ENCODE peak calls at places on chromosomes 2 and 18, in seven cellular contexts. One of them, this sample, is unnamed.

GRCh38 chr2:100581265-100581612 is 18.4 kb downstream of the PDCL3 start:
- DNase-seq in MM.1S: no peak
- DNase-seq in spleen: no peak
- DNase-seq in CD8-positive, alpha-beta T cell: no peak
- DNase-seq in heart left ventricle: no peak
- DNase-seq in heart right ventricle: no peak
- DNase-seq in endodermal cell: no peak
- DNase-seq in this sample: no peak

GRCh38 chr18:6607348-6607747 is 122.2 kb upstream of the ARHGAP28 start:
- DNase-seq in MM.1S: no peak
- DNase-seq in spleen: no peak
- DNase-seq in CD8-positive, alpha-beta T cell: no peak
- DNase-seq in heart left ventricle: no peak
- DNase-seq in heart right ventricle: no peak
- DNase-seq in endodermal cell: no peak
- DNase-seq in this sample: no peak

GRCh38 chr2:24919100-24919976 is 699 bp downstream of the ADCY3 start:
- DNase-seq in MM.1S: peak; percentile 85
- DNase-seq in spleen: peak; percentile 76
- DNase-seq in CD8-positive, alpha-beta T cell: peak; percentile 77
- DNase-seq in heart left ventricle: no peak
- DNase-seq in heart right ventricle: no peak
- DNase-seq in endodermal cell: peak; percentile 71
- DNase-seq in this sample: peak; percentile 45

GRCh38 chr2:85659324-85659981 is 8.5 kb downstream of the SFTPB start:
- DNase-seq in MM.1S: no peak
- DNase-seq in spleen: no peak
- DNase-seq in CD8-positive, alpha-beta T cell: no peak
- DNase-seq in heart left ventricle: no peak
- DNase-seq in heart right ventricle: no peak
- DNase-seq in endodermal cell: no peak
- DNase-seq in this sample: no peak

GRCh38 chr18:27715751-27716150 is 461.2 kb downstream of the CDH2 start:
- DNase-seq in MM.1S: no peak
- DNase-seq in spleen: no peak
- DNase-seq in CD8-positive, alpha-beta T cell: no peak
- DNase-seq in heart left ventricle: no peak
- DNase-seq in heart right ventricle: no peak
- DNase-seq in endodermal cell: no peak
- DNase-seq in this sample: no peak

GRCh38 chr2:161662373-161662772 is 38.2 kb downstream of the SLC4A10 start:
- DNase-seq in MM.1S: no peak
- DNase-seq in spleen: no peak
- DNase-seq in CD8-positive, alpha-beta T cell: no peak
- DNase-seq in heart left ventricle: no peak
- DNase-seq in heart right ventricle: no peak
- DNase-seq in endodermal cell: no peak
- DNase-seq in this sample: no peak

GRCh38 chr18:42168487-42168886 is 213.5 kb downstream of the PIK3C3 start:
- DNase-seq in MM.1S: no peak
- DNase-seq in spleen: no peak
- DNase-seq in CD8-positive, alpha-beta T cell: no peak
- DNase-seq in heart left ventricle: no peak
- DNase-seq in heart right ventricle: no peak
- DNase-seq in endodermal cell: no peak
- DNase-seq in this sample: no peak

GRCh38 chr2:195756218-195756941 is 99.4 kb downstream of the SLC39A10 start:
- DNase-seq in MM.1S: no peak
- DNase-seq in spleen: no peak
- DNase-seq in CD8-positive, alpha-beta T cell: no peak
- DNase-seq in heart left ventricle: no peak
- DNase-seq in heart right ventricle: no peak
- DNase-seq in endodermal cell: no peak
- DNase-seq in this sample: no peak

GRCh38 chr2:120123090-120123489 is 100.1 kb downstream of the TMEM185B start:
- DNase-seq in MM.1S: no peak
- DNase-seq in spleen: no peak
- DNase-seq in CD8-positive, alpha-beta T cell: no peak
- DNase-seq in heart left ventricle: no peak
- DNase-seq in heart right ventricle: no peak
- DNase-seq in endodermal cell: no peak
- DNase-seq in this sample: no peak

GRCh38 chr18:51340332-51340731 is 142.9 kb upstream of the MEX3C start:
- DNase-seq in MM.1S: peak; percentile 27
- DNase-seq in spleen: no peak
- DNase-seq in CD8-positive, alpha-beta T cell: no peak
- DNase-seq in heart left ventricle: no peak
- DNase-seq in heart right ventricle: no peak
- DNase-seq in endodermal cell: no peak
- DNase-seq in this sample: no peak

GRCh38 chr2:85720533-85720932 is 26.4 kb downstream of the GNLY start:
- DNase-seq in MM.1S: no peak
- DNase-seq in spleen: no peak
- DNase-seq in CD8-positive, alpha-beta T cell: no peak
- DNase-seq in heart left ventricle: no peak
- DNase-seq in heart right ventricle: no peak
- DNase-seq in endodermal cell: no peak
- DNase-seq in this sample: no peak

GRCh38 chr18:35085450-35086032 is 44.3 kb downstream of the MAPRE2 start:
- DNase-seq in MM.1S: no peak
- DNase-seq in spleen: no peak
- DNase-seq in CD8-positive, alpha-beta T cell: no peak
- DNase-seq in heart left ventricle: no peak
- DNase-seq in heart right ventricle: no peak
- DNase-seq in endodermal cell: no peak
- DNase-seq in this sample: no peak

GRCh38 chr18:50870138-50870845 is 8.6 kb upstream of the ME2 start:
- DNase-seq in MM.1S: no peak
- DNase-seq in spleen: no peak
- DNase-seq in CD8-positive, alpha-beta T cell: no peak
- DNase-seq in heart left ventricle: peak; percentile 34
- DNase-seq in heart right ventricle: no peak
- DNase-seq in endodermal cell: no peak
- DNase-seq in this sample: no peak

DNA sequence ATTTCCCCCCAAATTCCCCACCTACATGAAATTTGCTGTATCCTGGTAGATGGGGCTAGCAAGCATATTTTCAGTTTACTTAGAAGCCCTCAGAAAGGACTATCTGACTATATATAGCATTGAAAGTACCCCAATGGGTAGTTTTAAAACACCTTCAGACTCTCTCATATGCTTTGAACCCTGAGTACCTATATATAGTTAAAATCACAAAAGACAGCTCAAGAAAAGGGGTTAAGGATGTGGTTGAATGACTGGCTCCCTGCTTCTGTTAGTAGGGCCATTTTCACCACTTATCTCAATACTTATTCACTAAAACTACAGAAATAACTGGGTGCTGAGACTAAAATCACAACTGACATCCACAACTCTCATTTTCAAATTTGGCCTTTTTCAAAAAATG is 18.5 kb downstream of the WDPCP start:
- DNase-seq in MM.1S: peak; percentile 80
- DNase-seq in spleen: no peak
- DNase-seq in CD8-positive, alpha-beta T cell: no peak
- DNase-seq in heart left ventricle: no peak
- DNase-seq in heart right ventricle: no peak
- DNase-seq in endodermal cell: no peak
- DNase-seq in this sample: no peak
- H3K9me3 ChIP-seq in MM.1S: no peaks in the 10 kb centered on the region
- H3K9me3 ChIP-seq in spleen: peaks cover 11% of the 10 kb centered on the region
- H3K9me3 ChIP-seq in CD8-positive, alpha-beta T cell: no peaks in the 10 kb centered on the region
- H3K9me3 ChIP-seq in heart left ventricle: no peaks in the 10 kb centered on the region
- H3K9me3 ChIP-seq in heart right ventricle: peaks cover 34% of the 10 kb centered on the region
- H3K9me3 ChIP-seq in endodermal cell: peaks cover 85% of the 10 kb centered on the region
- H3K9me3 ChIP-seq in this sample: no peaks in the 10 kb centered on the region

DNA sequence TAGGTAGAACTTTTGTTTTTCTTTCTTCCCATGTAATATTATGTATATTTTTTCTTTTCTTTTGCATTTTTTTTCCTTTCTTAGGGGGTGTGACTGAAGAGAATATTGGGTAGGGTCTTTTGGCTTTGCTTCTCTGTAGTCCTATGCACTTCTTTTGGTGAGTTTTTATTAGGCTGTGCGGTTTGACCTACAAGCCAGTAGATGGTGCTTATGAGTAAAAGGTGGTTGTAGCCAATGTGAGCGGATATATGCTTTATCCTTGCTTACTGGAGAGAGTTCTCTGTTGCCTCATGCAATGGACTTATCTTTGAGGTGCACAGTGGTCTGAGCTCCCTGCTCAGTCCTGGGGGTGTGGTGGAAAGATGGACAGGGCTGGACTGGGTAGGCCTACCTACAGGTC is 52.7 kb downstream of the DSEL start:
- DNase-seq in MM.1S: no peak
- DNase-seq in spleen: no peak
- DNase-seq in CD8-positive, alpha-beta T cell: no peak
- DNase-seq in heart left ventricle: no peak
- DNase-seq in heart right ventricle: no peak
- DNase-seq in endodermal cell: peak; percentile 47
- DNase-seq in this sample: no peak
- TF ChIP-seq CTCF in MM.1S: no peak
- TF ChIP-seq CTCF in spleen: no peak
- TF ChIP-seq CTCF in CD8-positive, alpha-beta T cell: no peak
- TF ChIP-seq CTCF in heart left ventricle: no peak
- TF ChIP-seq CTCF in heart right ventricle: no peak
- TF ChIP-seq CTCF in endodermal cell: peak; percentile 72
- TF ChIP-seq CTCF in this sample: no peak

GRCh38 chr2:80209458-80209857 is 95.1 kb downstream of the LRRTM1 start:
- DNase-seq in MM.1S: no peak
- DNase-seq in spleen: no peak
- DNase-seq in CD8-positive, alpha-beta T cell: no peak
- DNase-seq in heart left ventricle: no peak
- DNase-seq in heart right ventricle: no peak
- DNase-seq in endodermal cell: no peak
- DNase-seq in this sample: no peak
- H3K9me3 ChIP-seq in MM.1S: no peaks in the 10 kb centered on the region
- H3K9me3 ChIP-seq in spleen: no peaks in the 10 kb centered on the region
- H3K9me3 ChIP-seq in CD8-positive, alpha-beta T cell: no peaks in the 10 kb centered on the region
- H3K9me3 ChIP-seq in heart left ventricle: no peaks in the 10 kb centered on the region
- H3K9me3 ChIP-seq in heart right ventricle: peaks cover 11% of the 10 kb centered on the region
- H3K9me3 ChIP-seq in endodermal cell: peaks cover 12% of the 10 kb centered on the region
- H3K9me3 ChIP-seq in this sample: peaks cover under 1% of the 10 kb centered on the region

GRCh38 chr2:168139791-168140190 is 107.6 kb downstream of the STK39 start:
- DNase-seq in MM.1S: no peak
- DNase-seq in spleen: no peak
- DNase-seq in CD8-positive, alpha-beta T cell: no peak
- DNase-seq in heart left ventricle: no peak
- DNase-seq in heart right ventricle: no peak
- DNase-seq in endodermal cell: no peak
- DNase-seq in this sample: no peak
- TF ChIP-seq CTCF in MM.1S: no peak
- TF ChIP-seq CTCF in spleen: no peak
- TF ChIP-seq CTCF in CD8-positive, alpha-beta T cell: no peak
- TF ChIP-seq CTCF in heart left ventricle: no peak
- TF ChIP-seq CTCF in heart right ventricle: no peak
- TF ChIP-seq CTCF in endodermal cell: no peak
- TF ChIP-seq CTCF in this sample: no peak

DNA sequence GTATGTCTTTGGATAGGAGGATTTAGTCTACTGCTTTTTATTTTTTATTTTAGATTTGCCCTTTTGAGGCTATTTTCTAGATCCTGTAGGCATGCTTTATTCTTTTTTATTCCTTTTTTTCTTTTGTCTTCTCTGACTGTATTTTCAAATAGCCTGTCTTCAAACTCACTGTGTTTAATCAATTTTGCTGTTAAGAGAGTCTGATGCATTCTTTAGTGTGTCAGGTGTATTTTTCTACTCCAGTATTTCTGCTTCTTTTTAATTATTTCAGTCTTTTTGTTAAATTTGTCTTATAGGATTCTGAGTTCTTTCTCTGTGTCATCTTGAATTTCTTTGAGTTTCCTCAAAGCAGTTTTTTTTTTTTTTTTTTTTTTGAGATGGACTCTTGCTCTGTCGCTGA is 113.5 kb downstream of the NAT8 start:
- DNase-seq in MM.1S: no peak
- DNase-seq in spleen: no peak
- DNase-seq in CD8-positive, alpha-beta T cell: no peak
- DNase-seq in heart left ventricle: no peak
- DNase-seq in heart right ventricle: no peak
- DNase-seq in endodermal cell: no peak
- DNase-seq in this sample: no peak
- H3K9me3 ChIP-seq in MM.1S: no peaks in the 10 kb centered on the region
- H3K9me3 ChIP-seq in spleen: peaks cover 32% of the 10 kb centered on the region
- H3K9me3 ChIP-seq in CD8-positive, alpha-beta T cell: no peaks in the 10 kb centered on the region
- H3K9me3 ChIP-seq in heart left ventricle: no peaks in the 10 kb centered on the region
- H3K9me3 ChIP-seq in heart right ventricle: peaks cover 59% of the 10 kb centered on the region
- H3K9me3 ChIP-seq in endodermal cell: peaks cover 74% of the 10 kb centered on the region
- H3K9me3 ChIP-seq in this sample: peaks cover 12% of the 10 kb centered on the region

GRCh38 chr18:45275367-45276113 is 339.7 kb upstream of the SLC14A2 start:
- DNase-seq in MM.1S: peak; percentile 39
- DNase-seq in spleen: no peak
- DNase-seq in CD8-positive, alpha-beta T cell: no peak
- DNase-seq in heart left ventricle: no peak
- DNase-seq in heart right ventricle: no peak
- DNase-seq in endodermal cell: no peak
- DNase-seq in this sample: no peak
- TF ChIP-seq CTCF in MM.1S: peak; percentile 88
- TF ChIP-seq CTCF in spleen: peak; percentile 84
- TF ChIP-seq CTCF in CD8-positive, alpha-beta T cell: peak; percentile 92
- TF ChIP-seq CTCF in heart left ventricle: peak; percentile 91
- TF ChIP-seq CTCF in heart right ventricle: peak; percentile 78
- TF ChIP-seq CTCF in endodermal cell: peak; percentile 95
- TF ChIP-seq CTCF in this sample: peak; percentile 48

DNA sequence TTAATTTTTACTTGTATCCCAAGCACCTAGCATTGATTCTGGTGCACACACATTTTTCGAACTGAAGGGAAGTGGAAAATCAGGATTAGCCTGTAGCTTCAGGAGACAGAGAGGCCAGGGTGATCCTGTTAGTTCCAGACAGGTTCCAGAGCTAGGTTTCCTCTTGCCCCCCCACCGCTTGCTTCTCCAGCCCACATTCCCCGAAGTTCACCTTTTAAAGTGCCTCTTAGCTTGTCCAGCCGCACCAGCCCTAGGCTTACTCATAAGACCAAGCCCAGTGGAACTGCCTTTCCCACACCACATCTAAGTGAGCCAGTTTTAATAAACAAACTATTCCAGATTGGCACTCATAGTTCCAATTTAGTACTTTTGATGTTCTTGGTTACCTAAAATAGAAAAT is 898.6 kb upstream of the KLHL29 start:
- DNase-seq in MM.1S: no peak
- DNase-seq in spleen: no peak
- DNase-seq in CD8-positive, alpha-beta T cell: no peak
- DNase-seq in heart left ventricle: no peak
- DNase-seq in heart right ventricle: no peak
- DNase-seq in endodermal cell: peak; percentile 51
- DNase-seq in this sample: no peak
- H3K9me3 ChIP-seq in MM.1S: no peaks in the 10 kb centered on the region
- H3K9me3 ChIP-seq in spleen: no peaks in the 10 kb centered on the region
- H3K9me3 ChIP-seq in CD8-positive, alpha-beta T cell: no peaks in the 10 kb centered on the region
- H3K9me3 ChIP-seq in heart left ventricle: no peaks in the 10 kb centered on the region
- H3K9me3 ChIP-seq in heart right ventricle: no peaks in the 10 kb centered on the region
- H3K9me3 ChIP-seq in endodermal cell: peaks cover 15% of the 10 kb centered on the region
- H3K9me3 ChIP-seq in this sample: no peaks in the 10 kb centered on the region